ENCODE peak calls at places on chromosomes 6 and 20, in seven cellular contexts. B is A549; Y is ovary; W is CD8-positive, alpha-beta T cell; P is trophoblast cell; F is stomach; L is endodermal cell. D is an unnamed sample. For H3K9me3, the result is how much of the 10 kb centered on the place peaks cover.

GRCh38 chr20:35568645-35569044 is 26.8 kb downstream of the ERGIC3 start:
- DNase-seq in F (no peak), B (peak), P (no peak), W (no peak), Y (peak), L (peak), D (no peak)

GRCh38 chr6:85435872-85436271 is 14.0 kb upstream of the NT5E start:
- DNase-seq in W (no peak), Y (no peak), L (no peak), P (no peak), B (no peak), F (no peak), D (no peak)

GRCh38 chr6:5457036-5457435 is 195.7 kb downstream of the FARS2 start:
- DNase-seq in P (no peak), W (no peak), B (no peak), Y (no peak), L (peak), F (no peak), D (no peak)

GRCh38 chr6:47188588-47189021 is 121.1 kb downstream of the TNFRSF21 start:
- DNase-seq in W (no peak), B (no peak), F (peak), Y (no peak), P (peak), L (no peak), D (no peak)

GRCh38 chr6:139650941-139651340 is 276.5 kb upstream of the CITED2 start:
- DNase-seq in W (no peak), L (no peak), B (no peak), Y (no peak), P (no peak), F (no peak), D (peak)

GRCh38 chr6:108097882-108098281 is 23.3 kb upstream of the OSTM1 start:
- DNase-seq in Y (no peak), B (no peak), P (no peak), L (no peak), F (no peak), W (no peak), D (no peak)

GRCh38 chr6:7424967-7425807 is 35.6 kb downstream of the RIOK1 start:
- DNase-seq in W (no peak), B (peak), F (no peak), L (no peak), P (peak), Y (no peak), D (no peak)

GRCh38 chr6:5989141-5989723 is 17.5 kb downstream of the NRN1 start:
- DNase-seq in Y (no peak), W (no peak), L (no peak), P (no peak), F (no peak), B (no peak), D (no peak)

GRCh38 chr20:1331801-1332453 is 3.0 kb upstream of the SDCBP2 start:
- DNase-seq in W (no peak), F (no peak), P (no peak), B (no peak), L (peak), Y (no peak), D (no peak)

GRCh38 chr20:55761787-55762186 is 243.5 kb downstream of the CBLN4 start:
- DNase-seq in L (no peak), B (no peak), W (no peak), P (no peak), F (no peak), Y (no peak), D (no peak)
- H3K9me3 ChIP-seq in L (half or more), B (under half), W (under half), P (under half), F (under half), Y (under half), D (under half)

DNA sequence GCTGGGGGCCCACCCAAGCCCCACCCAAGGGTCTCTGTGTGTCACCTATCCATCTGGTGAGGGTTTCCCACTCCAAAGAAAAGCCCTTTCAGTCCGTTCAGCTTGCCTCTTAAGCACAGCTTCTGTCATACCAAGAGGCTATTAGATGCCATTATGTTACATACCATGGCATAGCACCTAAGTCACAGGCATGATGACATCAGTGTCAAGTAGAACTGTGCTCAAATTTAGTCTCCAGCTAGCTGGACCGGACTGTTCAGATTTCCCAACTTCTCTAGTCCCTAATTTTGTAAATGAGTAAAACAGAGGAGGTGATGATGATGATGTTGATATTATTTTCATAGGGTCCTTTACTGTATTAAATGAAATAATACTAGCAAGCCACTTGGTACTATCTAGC is 19.2 kb upstream of the PLEKHG1 start:
- DNase-seq in F (no peak), Y (no peak), L (no peak), P (no peak), W (no peak), B (no peak), D (no peak)
- H3K4me3 ChIP-seq in F (no peak), Y (no peak), L (no peak), P (no peak), W (no peak), B (no peak), D (no peak)

DNA sequence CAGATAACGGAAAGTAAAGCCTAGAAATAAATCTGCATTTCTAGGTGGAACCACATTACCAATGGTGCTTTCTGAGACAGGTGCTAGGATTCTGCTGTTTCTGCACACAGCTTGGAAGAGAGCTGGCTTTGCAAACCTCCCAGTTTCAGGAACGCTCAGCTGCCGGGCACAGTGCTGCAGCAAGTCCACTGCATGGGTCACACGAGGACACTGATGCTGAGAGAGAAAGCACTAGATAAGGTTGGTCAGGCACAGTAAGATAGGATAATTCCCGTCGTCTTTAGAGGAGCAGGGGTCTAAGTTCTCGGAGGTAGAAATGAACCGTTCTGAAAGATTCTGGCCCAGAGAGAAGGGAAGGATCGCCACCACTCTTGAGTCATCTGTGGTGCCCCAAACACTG is 11.0 kb downstream of the UNC93A start:
- DNase-seq in Y (no peak), L (no peak), W (no peak), F (no peak), B (no peak), P (no peak), D (no peak)
- H3K9me3 ChIP-seq in Y (under half), L (under half), W (under half), F (under half), B (under half), P (under half), D (under half)

GRCh38 chr6:10418862-10419748 is 4.2 kb upstream of the TFAP2A start:
- DNase-seq in L (peak), W (no peak), B (no peak), F (no peak), Y (no peak), P (peak), D (no peak)
- H3K4me3 ChIP-seq in L (peak), W (no peak), B (no peak), F (peak), Y (no peak), P (peak), D (no peak)

GRCh38 chr6:168390746-168391400 is 50.1 kb upstream of the SMOC2 start:
- DNase-seq in W (no peak), B (no peak), F (peak), P (peak), L (no peak), Y (no peak), D (no peak)
- H3K9me3 ChIP-seq in W (under half), B (under half), F (under half), P (under half), L (under half), Y (under half), D (under half)

GRCh38 chr6:109676724-109677123 is 14.3 kb downstream of the AK9 start:
- DNase-seq in F (no peak), B (no peak), Y (no peak), L (no peak), W (no peak), P (no peak), D (no peak)

GRCh38 chr6:109672827-109673226 is 18.2 kb downstream of the AK9 start:
- DNase-seq in B (no peak), W (no peak), Y (no peak), L (no peak), P (no peak), F (no peak), D (no peak)

DNA sequence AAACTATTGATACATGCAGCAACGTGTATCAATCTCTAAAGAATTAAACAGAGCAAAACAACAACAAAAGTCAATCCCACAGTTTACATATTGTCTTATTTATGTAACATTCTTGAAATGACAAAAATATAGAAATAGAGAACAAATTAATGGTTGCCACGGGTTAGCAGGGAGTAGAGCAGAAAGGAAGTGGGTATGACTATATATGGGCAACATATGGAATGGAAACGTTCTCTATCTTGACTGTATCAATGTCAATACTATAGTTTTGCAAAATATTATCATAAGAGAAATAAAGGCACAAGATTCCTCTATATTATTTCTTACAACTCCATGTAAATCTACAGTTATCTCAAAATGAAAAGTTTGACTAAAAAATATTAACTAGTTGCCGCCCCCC is 12.8 kb downstream of the AK9 start:
- DNase-seq in B (no peak), Y (no peak), P (no peak), W (no peak), L (no peak), F (no peak), D (no peak)
- H3K4me3 ChIP-seq in B (no peak), Y (no peak), P (no peak), W (no peak), L (no peak), F (no peak), D (no peak)

DNA sequence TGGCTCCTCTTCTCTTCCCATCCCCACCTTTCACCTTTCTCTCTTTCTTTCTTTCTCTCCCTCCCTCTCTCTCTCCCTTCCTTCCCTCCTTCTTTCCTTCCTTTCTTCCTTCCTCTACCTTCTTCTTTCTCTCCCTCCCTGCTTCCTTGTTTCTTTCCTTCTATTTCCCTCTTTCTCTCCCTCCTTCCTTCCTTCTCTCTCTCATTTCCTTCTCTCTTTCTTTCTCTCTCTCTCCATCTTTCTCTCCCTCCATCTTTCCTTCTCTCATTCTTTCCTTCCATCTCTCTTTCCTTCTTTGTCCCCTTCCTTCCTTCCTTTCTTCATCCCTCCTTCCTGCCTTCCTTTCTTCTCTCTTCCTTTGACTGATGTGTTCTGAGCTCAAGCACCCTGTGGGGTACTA is 1467.0 kb upstream of the DEFB115 start:
- DNase-seq in Y (no peak), F (no peak), B (no peak), L (no peak), W (no peak), P (no peak), D (no peak)
- H3K9me3 ChIP-seq in Y (under half), F (under half), B (under half), L (under half), W (under half), P (under half), D (under half)

GRCh38 chr20:44166008-44166407 is 21.0 kb downstream of the JPH2 start:
- DNase-seq in W (no peak), L (no peak), B (peak), Y (no peak), F (no peak), P (no peak), D (no peak)
- H3K4me3 ChIP-seq in W (no peak), L (no peak), B (peak), Y (no peak), F (no peak), P (no peak), D (no peak)

D was measured in BE2C.